ENCODE peak calls at places on chromosomes 1 and 21, in seven cellular contexts. V is stimulated activated CD4-positive, alpha-beta T cell treated with anti-CD3 and anti-CD28 coated beads, Interleukin-2, amount 100 ng/mL, for 48 hours; A is endothelial cell; H is SK-N-DZ; E is esophagus squamous epithelium; B is T-helper 2 cell; F is GDM1. U is an unnamed sample.
A peak's percentile ranks its signal among the peaks of the same experiment; 100 is the strongest.

GRCh38 chr21:46264046-46264689 is 21.2 kb downstream of the MCM3AP start:
- DNase-seq in V (no peak), A (no peak), H (no peak), E (no peak), B (no peak), F (no peak), U (no peak)

GRCh38 chr1:180525696-180526000 is 23.3 kb upstream of the ACBD6 start:
- DNase-seq in V (no peak), A (no peak), H (peak; percentile 15), E (no peak), B (no peak), F (no peak), U (no peak)

GRCh38 chr1:204296431-204296988 is 63.2 kb downstream of the PLEKHA6 start:
- DNase-seq in V (no peak), A (no peak), H (no peak), E (no peak), B (no peak), F (peak; percentile 74), U (no peak)

GRCh38 chr1:37448185-37448584 is 26.2 kb upstream of the ZC3H12A start:
- DNase-seq in V (no peak), A (no peak), H (no peak), E (no peak), B (no peak), F (no peak), U (no peak)

GRCh38 chr1:62391369-62391971 is 45.4 kb upstream of the USP1 start:
- DNase-seq in V (peak; percentile 15), A (peak; percentile 58), H (peak; percentile 37), E (no peak), B (no peak), F (peak; percentile 3), U (peak; percentile 53)

GRCh38 chr1:109467301-109467777 is 993 bp downstream of the SYPL2 start:
- DNase-seq in V (no peak), A (no peak), H (no peak), E (no peak), B (no peak), F (no peak), U (no peak)

GRCh38 chr1:182169203-182169602 is 107.7 kb upstream of the ZNF648 start:
- DNase-seq in V (no peak), A (no peak), H (no peak), E (no peak), B (no peak), F (no peak), U (no peak)

GRCh38 chr21:29953690-29954089 is 13.9 kb upstream of the GRIK1 start:
- DNase-seq in V (no peak), A (no peak), H (no peak), E (no peak), B (no peak), F (no peak), U (no peak)

GRCh38 chr1:71677024-71677423 is 596.2 kb upstream of the ZRANB2 start:
- DNase-seq in V (no peak), A (no peak), H (no peak), E (no peak), B (no peak), F (no peak), U (no peak)

GRCh38 chr1:247747616-247748015 is 325 bp downstream of the OR14A2 start:
- DNase-seq in V (no peak), A (no peak), H (no peak), E (no peak), B (no peak), F (no peak), U (no peak)

GRCh38 chr1:34364376-34364775 is 187.7 kb downstream of the C1orf94 start:
- DNase-seq in V (no peak), A (no peak), H (no peak), E (no peak), B (no peak), F (no peak), U (no peak)

GRCh38 chr1:56948403-56949023 is 17.3 kb downstream of the C8B start:
- DNase-seq in V (no peak), A (no peak), H (no peak), E (no peak), B (no peak), F (no peak), U (no peak)

GRCh38 chr1:2493691-2494322 is 17.7 kb downstream of the PLCH2 start:
- DNase-seq in V (no peak), A (no peak), H (no peak), E (no peak), B (peak; percentile 16), F (no peak), U (peak; percentile 52)

GRCh38 chr21:37849703-37850102 is 66.6 kb downstream of the KCNJ6 start:
- DNase-seq in V (no peak), A (no peak), H (no peak), E (no peak), B (no peak), F (no peak), U (no peak)

GRCh38 chr1:25820247-25821111 is 725 bp downstream of the MTFR1L start:
- DNase-seq in V (no peak), A (peak; percentile 36), H (peak; percentile 61), E (no peak), B (peak; percentile 67), F (peak; percentile 35), U (peak; percentile 89)

GRCh38 chr1:55894521-55894920 is 679.4 kb upstream of the USP24 start:
- DNase-seq in V (no peak), A (no peak), H (no peak), E (no peak), B (no peak), F (no peak), U (no peak)

GRCh38 chr1:162416215-162416614 is 4.3 kb upstream of the SH2D1B start:
- DNase-seq in V (no peak), A (no peak), H (no peak), E (no peak), B (no peak), F (no peak), U (no peak)

GRCh38 chr1:116766616-116767469 is 12.6 kb downstream of the CD2 start:
- DNase-seq in V (peak; percentile 24), A (no peak), H (peak; percentile 74), E (no peak), B (peak; percentile 42), F (no peak), U (no peak)

GRCh38 chr1:100782473-100783010 is 63.0 kb downstream of the VCAM1 start:
- DNase-seq in V (no peak), A (no peak), H (no peak), E (no peak), B (no peak), F (no peak), U (no peak)

GRCh38 chr1:204544321-204544720 is 28.1 kb downstream of the MDM4 start:
- DNase-seq in V (no peak), A (no peak), H (no peak), E (no peak), B (peak; percentile 49), F (no peak), U (no peak)

GRCh38 chr1:59163268-59164092 is 133.4 kb upstream of the FGGY start:
- DNase-seq in V (no peak), A (no peak), H (peak; percentile 4), E (no peak), B (no peak), F (peak; percentile 44), U (no peak)

GRCh38 chr1:53621144-53621543 is 117.8 kb downstream of the GLIS1 start:
- DNase-seq in V (no peak), A (no peak), H (no peak), E (no peak), B (no peak), F (no peak), U (no peak)

GRCh38 chr1:207817778-207818751 is 66.2 kb downstream of the CD46 start:
- DNase-seq in V (no peak), A (no peak), H (no peak), E (no peak), B (no peak), F (no peak), U (no peak)

GRCh38 chr1:26349196-26349885 is 4.6 kb downstream of the CRYBG2 start:
- DNase-seq in V (no peak), A (no peak), H (no peak), E (no peak), B (no peak), F (no peak), U (no peak)

GRCh38 chr1:38114231-38114630 is 67.6 kb upstream of the POU3F1 start:
- DNase-seq in V (no peak), A (no peak), H (no peak), E (no peak), B (no peak), F (no peak), U (no peak)

GRCh38 chr1:210489491-210489890 is 160.8 kb downstream of the HHAT start:
- DNase-seq in V (no peak), A (no peak), H (no peak), E (no peak), B (no peak), F (no peak), U (no peak)

GRCh38 chr1:2486558-2486957 is 10.5 kb downstream of the PLCH2 start:
- DNase-seq in V (no peak), A (no peak), H (no peak), E (no peak), B (no peak), F (no peak), U (no peak)

GRCh38 chr1:37284053-37284452 is 190.3 kb upstream of the ZC3H12A start:
- DNase-seq in V (no peak), A (no peak), H (no peak), E (no peak), B (no peak), F (no peak), U (no peak)

GRCh38 chr1:190864013-190864610 is 386.4 kb upstream of the BRINP3 start:
- DNase-seq in V (no peak), A (no peak), H (no peak), E (no peak), B (no peak), F (no peak), U (no peak)

GRCh38 chr1:178094752-178095645 is 1.1 kb downstream of the RASAL2 start:
- DNase-seq in V (no peak), A (no peak), H (peak; percentile 3), E (no peak), B (no peak), F (no peak), U (no peak)

GRCh38 chr1:221089273-221089672 is 210.0 kb downstream of the HLX start:
- DNase-seq in V (no peak), A (no peak), H (no peak), E (no peak), B (no peak), F (no peak), U (no peak)